ENCODE peak calls at places on chromosomes 11 and 22, in five cellular contexts. F is GM23338; I is CD8-positive, alpha-beta T cell; Y is HCT116; V is pancreas. Z is an unnamed sample. For H3K27me3, the result is how much of the 10 kb centered on the place peaks cover.

GRCh38 chr11:34165786-34166557 is 60.5 kb downstream of the NAT10 start:
- DNase-seq in F (peak), I (no peak), Y (no peak), V (no peak), Z (no peak)

GRCh38 chr11:108871152-108871551 is 206.3 kb downstream of the DDX10 start:
- DNase-seq in F (peak), I (no peak), Y (no peak), V (no peak), Z (peak)

GRCh38 chr11:69791266-69791665 is 16.1 kb upstream of the FGF4 start:
- DNase-seq in F (no peak), I (no peak), Y (no peak), V (no peak), Z (no peak)

GRCh38 chr11:72591785-72592490 is 82.3 kb downstream of the PDE2A start:
- DNase-seq in F (no peak), I (peak), Y (no peak), V (no peak), Z (no peak)

GRCh38 chr11:74024630-74025029 is 15.7 kb upstream of the UCP3 start:
- DNase-seq in F (no peak), I (no peak), Y (no peak), V (no peak), Z (peak)

GRCh38 chr11:126339866-126340434 is 15.5 kb upstream of the ST3GAL4 start:
- DNase-seq in F (no peak), I (no peak), Y (no peak), V (no peak), Z (no peak)

GRCh38 chr11:400241-400729 is 6.3 kb downstream of the PKP3 start:
- DNase-seq in F (no peak), I (no peak), Y (no peak), V (peak), Z (no peak)

GRCh38 chr11:22192642-22193347 is at the start of gene ANO5:
- DNase-seq in F (peak), I (no peak), Y (no peak), V (peak), Z (no peak)

GRCh38 chr22:48477031-48477721 is 1350.5 kb downstream of the BRD1 start:
- DNase-seq in F (no peak), I (no peak), Y (no peak), V (peak), Z (no peak)

GRCh38 chr11:1564535-1565172 is 7.4 kb downstream of the DUSP8 start:
- DNase-seq in F (peak), I (no peak), Y (no peak), V (peak), Z (peak)

GRCh38 chr22:27993774-27994350 is 74.8 kb upstream of the PITPNB start:
- DNase-seq in F (no peak), I (peak), Y (no peak), V (peak), Z (no peak)

GRCh38 chr11:114059278-114059983 is at the start of gene ZBTB16:
- DNase-seq in F (peak), I (peak), Y (no peak), V (peak), Z (no peak)
- TF ChIP-seq CTCF in F (no peak), I (no peak), Y (no peak), V (no peak), Z (no peak)

DNA sequence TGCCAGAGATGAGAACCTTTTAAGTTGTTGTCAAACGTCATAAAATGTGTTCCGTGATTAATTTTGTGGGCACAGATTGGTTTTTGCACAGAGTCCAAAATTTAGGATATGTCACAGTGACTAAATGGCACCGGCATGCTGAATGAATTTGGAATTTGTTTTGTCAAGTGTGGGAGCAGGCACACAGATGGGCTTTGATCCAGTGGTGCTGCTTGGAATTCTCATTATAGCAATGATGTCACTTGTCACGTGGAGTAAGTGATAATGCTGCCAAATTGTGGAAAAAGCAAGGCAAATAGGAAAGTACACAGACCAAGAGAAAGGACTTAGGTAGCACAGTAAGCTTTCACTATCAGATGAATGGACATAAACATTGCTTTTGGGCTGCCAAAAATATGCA is 8.0 kb upstream of the LIN7C start:
- DNase-seq in F (no peak), I (no peak), Y (no peak), V (no peak), Z (no peak)
- H3K27ac ChIP-seq in F (no peak), I (no peak), Y (no peak), V (no peak), Z (no peak)

GRCh38 chr22:38732251-38732815 is 23.5 kb downstream of the SUN2 start:
- DNase-seq in F (no peak), I (peak), Y (no peak), V (no peak), Z (no peak)
- H3K27me3 ChIP-seq in F (under half), I (under half), Y (under half), V (under half), Z (under half)

GRCh38 chr11:15258433-15259350 is 144.0 kb downstream of the INSC start:
- DNase-seq in F (peak), I (no peak), Y (peak), V (no peak), Z (no peak)
- TF ChIP-seq CTCF in F (no peak), I (no peak), Y (peak), V (no peak), Z (peak)